ENCODE peak calls at places on chromosome X, in ten cellular contexts. G is astrocyte of the spinal cord; U is HTR-8/SVneo; A is activated T-helper 1 cell treated with anti-CD3 and anti-CD28 coated beads, Interleukin-12 subunit alpha, Interleukin-12 subunit beta, Interleukin-2, Interleukin-4 antibody, amounts not matched to agents 30 ng/mL and 10 ng/mL and 1 ng/mL, durations not matched to agents 14 hours and 24 hours and 36 hours; Q is suprapubic skin; X is DMS 273 treated with DMSO at 0.1 percent for 48 hours; J is T-cell; Z is breast epithelium; N is brain microvascular endothelial cell; B is right cardiac atrium. O is an unnamed sample.

GRCh38 chrX:107825698-107826285 is at the start of gene MID2:
- DNase-seq in X (no peak), Q (peak; percentile 79), B (peak; percentile 78), N (no peak), Z (peak; percentile 70), A (peak; percentile 16), U (peak; percentile 28), J (peak; percentile 57), G (peak; percentile 28), O (peak; percentile 79)

GRCh38 chrX:155434906-155435743 is 23.3 kb downstream of the F8A3 start:
- DNase-seq in A (no peak), J (no peak), N (no peak), Q (no peak), G (no peak), U (no peak), X (no peak), B (peak; percentile 61), Z (no peak), O (no peak)

GRCh38 chrX:135632353-135632752 is 81.1 kb upstream of the CT45A1 start:
- DNase-seq in Z (no peak), X (no peak), Q (no peak), B (no peak), J (no peak), G (no peak), U (no peak), N (no peak), A (no peak), O (no peak)

GRCh38 chrX:136397001-136397400 is 90.7 kb upstream of the BRS3 start:
- DNase-seq in G (no peak), B (no peak), N (no peak), Q (no peak), J (no peak), A (no peak), U (no peak), Z (no peak), X (peak; percentile 28), O (no peak)

GRCh38 chrX:31353095-31353494 is 281.3 kb upstream of the FTHL17 start:
- DNase-seq in A (no peak), G (peak; percentile 45), J (no peak), B (no peak), N (peak; percentile 46), X (no peak), Z (no peak), U (peak; percentile 51), Q (no peak), O (no peak)

GRCh38 chrX:11591712-11592351 is 73.9 kb downstream of the ARHGAP6 start:
- DNase-seq in N (no peak), U (no peak), X (no peak), Q (no peak), G (no peak), Z (no peak), B (no peak), J (no peak), A (no peak), O (no peak)

GRCh38 chrX:13250831-13251612 is 68.8 kb downstream of the ATXN3L start:
- DNase-seq in A (no peak), X (no peak), N (peak; percentile 82), J (no peak), Z (no peak), B (no peak), Q (no peak), G (peak; percentile 85), U (no peak), O (peak; percentile 24)

GRCh38 chrX:71282514-71283408 is 674 bp upstream of the NONO start:
- DNase-seq in U (peak; percentile 53), G (no peak), X (no peak), A (peak; percentile 2), N (peak; percentile 56), J (peak; percentile 38), Q (no peak), Z (no peak), B (no peak), O (no peak)

GRCh38 chrX:136814847-136815634 is 34.3 kb upstream of the ARHGEF6 start:
- DNase-seq in G (no peak), B (no peak), Q (no peak), U (no peak), Z (no peak), X (no peak), N (no peak), J (no peak), A (no peak), O (no peak)

GRCh38 chrX:70907900-70908299 is 611 bp downstream of the TEX11 start:
- DNase-seq in N (no peak), A (no peak), X (no peak), Q (no peak), B (no peak), U (no peak), Z (no peak), G (no peak), J (no peak), O (no peak)

GRCh38 chrX:74925210-74926088 is at the start of gene NEXMIF:
- DNase-seq in Q (no peak), B (peak; percentile 52), A (peak; percentile 6), G (no peak), U (no peak), N (no peak), X (peak; percentile 29), J (peak; percentile 36), Z (no peak), O (peak; percentile 83)

GRCh38 chrX:1909419-1910206 is 294.8 kb downstream of the ASMT start:
- DNase-seq in J (no peak), U (no peak), A (no peak), G (no peak), X (no peak), B (no peak), Z (no peak), Q (no peak), N (no peak), O (no peak)

GRCh38 chrX:114924423-114924822 is 93.0 kb downstream of the IL13RA2 start:
- DNase-seq in B (no peak), U (no peak), J (no peak), Q (no peak), X (no peak), Z (no peak), N (no peak), G (no peak), A (no peak), O (no peak)

GRCh38 chrX:9562851-9563250 is 98.0 kb downstream of the TBL1X start:
- DNase-seq in U (peak; percentile 14), A (no peak), X (no peak), Q (no peak), N (peak; percentile 88), Z (no peak), J (no peak), G (peak; percentile 91), B (peak; percentile 64), O (no peak)

GRCh38 chrX:17719651-17720050 is 17.6 kb upstream of the SCML1 start:
- DNase-seq in U (no peak), J (no peak), Z (no peak), A (no peak), Q (no peak), B (no peak), X (no peak), N (no peak), G (no peak), O (no peak)

GRCh38 chrX:78375894-78376293 is 48.5 kb upstream of the CYSLTR1 start:
- DNase-seq in J (no peak), X (no peak), B (no peak), A (no peak), Q (no peak), U (no peak), G (no peak), N (no peak), Z (no peak), O (no peak)

GRCh38 chrX:150486011-150486410 is 82.4 kb upstream of the MTM1 start:
- DNase-seq in J (no peak), Q (no peak), A (peak; percentile 36), B (peak; percentile 77), U (peak; percentile 9), G (peak; percentile 53), Z (no peak), N (peak; percentile 44), X (peak; percentile 22), O (no peak)

O was measured in upper lobe of left lung.